ENCODE peak calls at places on chromosomes 12 and 14, in five cellular contexts. Z is AG09319; S is HCT116; Y is CD8-positive, alpha-beta T cell; Q is GM13976. L is an unnamed sample.
A peak's percentile ranks its signal among the peaks of the same experiment; 100 is the strongest.

GRCh38 chr12:120584343-120585149 is 3.3 kb upstream of the POP5 start:
- DNase-seq in Z (no peak), S (peak; percentile 13), Y (peak; percentile 52), Q (peak; percentile 73), L (peak; percentile 74)

GRCh38 chr14:31106768-31107167 is 80.6 kb upstream of the STRN3 start:
- DNase-seq in Z (no peak), S (no peak), Y (no peak), Q (no peak), L (no peak)

GRCh38 chr12:27081668-27082091 is 698 bp downstream of the C12orf71 start:
- DNase-seq in Z (no peak), S (no peak), Y (no peak), Q (no peak), L (no peak)

GRCh38 chr12:89208661-89209096 is 143.6 kb downstream of the DUSP6 start:
- DNase-seq in Z (peak; percentile 64), S (no peak), Y (no peak), Q (no peak), L (no peak)

GRCh38 chr12:31326689-31327659 is 1.0 kb upstream of the SINHCAF start:
- DNase-seq in Z (no peak), S (no peak), Y (no peak), Q (no peak), L (no peak)

GRCh38 chr14:96173646-96174475 is 30.8 kb upstream of the BDKRB2 start:
- DNase-seq in Z (no peak), S (no peak), Y (no peak), Q (no peak), L (no peak)

GRCh38 chr12:14356147-14356546 is 9.3 kb upstream of the ATF7IP start:
- DNase-seq in Z (no peak), S (no peak), Y (no peak), Q (no peak), L (no peak)

GRCh38 chr14:75636100-75636692 is 24.5 kb downstream of the ERG28 start:
- DNase-seq in Z (no peak), S (no peak), Y (no peak), Q (no peak), L (no peak)

GRCh38 chr12:89280833-89281533 is 71.3 kb downstream of the DUSP6 start:
- DNase-seq in Z (no peak), S (no peak), Y (no peak), Q (no peak), L (no peak)

GRCh38 chr14:34853041-34853440 is 22.1 kb downstream of the BAZ1A start:
- DNase-seq in Z (no peak), S (no peak), Y (no peak), Q (no peak), L (no peak)

GRCh38 chr14:53247596-53248370 is 94.7 kb upstream of the DDHD1 start:
- DNase-seq in Z (no peak), S (no peak), Y (no peak), Q (no peak), L (no peak)

GRCh38 chr14:22506778-22507351 is 82.2 kb downstream of the DAD1 start:
- DNase-seq in Z (no peak), S (no peak), Y (peak; percentile 60), Q (no peak), L (no peak)

GRCh38 chr14:65303185-65303901 is 109.2 kb upstream of the FUT8 start:
- DNase-seq in Z (no peak), S (no peak), Y (no peak), Q (no peak), L (peak; percentile 54)

GRCh38 chr12:85835417-85835809 is 796 bp downstream of the RASSF9 start:
- DNase-seq in Z (no peak), S (no peak), Y (no peak), Q (no peak), L (no peak)

GRCh38 chr12:69405466-69405865 is 45.9 kb downstream of the YEATS4 start:
- DNase-seq in Z (peak; percentile 74), S (peak; percentile 84), Y (no peak), Q (no peak), L (peak; percentile 72)

GRCh38 chr12:109583733-109584132 is 10.1 kb downstream of the MVK start:
- DNase-seq in Z (no peak), S (no peak), Y (no peak), Q (no peak), L (no peak)

GRCh38 chr14:71130491-71131179 is 223.4 kb downstream of the PCNX1 start:
- DNase-seq in Z (no peak), S (no peak), Y (no peak), Q (no peak), L (peak; percentile 18)

GRCh38 chr12:109606261-109607028 is 32.9 kb downstream of the MVK start:
- DNase-seq in Z (no peak), S (no peak), Y (no peak), Q (no peak), L (no peak)

GRCh38 chr12:88052686-88053085 is 23.5 kb upstream of the C12orf50 start:
- DNase-seq in Z (no peak), S (peak; percentile 27), Y (no peak), Q (no peak), L (peak; percentile 49)

GRCh38 chr14:64955297-64955696 is 12.8 kb upstream of the GPX2 start:
- DNase-seq in Z (no peak), S (no peak), Y (no peak), Q (no peak), L (no peak)

GRCh38 chr12:124191024-124191359 is 103.9 kb upstream of the RFLNA start:
- DNase-seq in Z (no peak), S (peak; percentile 26), Y (no peak), Q (no peak), L (no peak)

GRCh38 chr12:47302111-47302597 is 222.4 kb upstream of the AMIGO2 start:
- DNase-seq in Z (no peak), S (no peak), Y (no peak), Q (peak; percentile 41), L (peak; percentile 4)

GRCh38 chr14:96243785-96244184 is 12.2 kb upstream of the BDKRB1 start:
- DNase-seq in Z (no peak), S (no peak), Y (no peak), Q (no peak), L (no peak)

DNA sequence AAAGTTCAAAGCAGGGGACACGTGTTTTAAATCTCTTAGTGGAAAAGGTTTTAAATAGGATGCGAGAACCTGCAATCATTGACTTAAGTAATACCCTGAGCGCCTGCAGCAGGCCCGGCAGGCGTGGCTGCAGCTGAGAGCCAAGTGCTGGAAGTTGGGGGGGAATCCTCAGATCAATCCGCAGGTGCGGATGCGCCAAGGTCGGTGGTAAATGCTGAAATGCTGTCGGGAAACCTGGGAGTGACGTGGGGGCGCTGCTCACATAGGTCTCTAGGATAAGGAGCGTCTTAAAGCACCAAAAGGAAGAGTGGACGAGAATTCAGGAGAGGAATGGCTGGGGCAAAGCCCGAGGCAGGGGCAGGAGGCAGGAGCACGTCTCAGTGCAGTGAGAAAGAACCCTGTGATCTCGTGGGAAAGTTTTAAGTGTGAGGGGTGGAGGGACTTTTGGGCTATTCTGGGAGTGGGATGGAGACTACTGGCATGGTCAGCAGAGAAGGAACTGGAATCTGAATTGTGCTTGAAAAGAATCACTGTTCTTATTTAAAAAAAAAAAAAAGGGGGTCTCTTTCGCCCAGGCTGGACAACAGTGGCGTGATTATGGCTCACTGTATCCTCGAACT is 883 bp upstream of the CDCA4 start:
- DNase-seq in Z (no peak), S (peak; percentile 57), Y (peak; percentile 40), Q (no peak), L (peak; percentile 79)
- TF ChIP-seq CTCF in Z (no peak), S (no peak), Y (no peak), Q (no peak), L (no peak)

GRCh38 chr14:89841855-89842254 is 112.7 kb downstream of the EFCAB11 start:
- DNase-seq in Z (no peak), S (no peak), Y (no peak), Q (no peak), L (no peak)
- TF ChIP-seq CTCF in Z (no peak), S (no peak), Y (no peak), Q (no peak), L (no peak)

GRCh38 chr14:39034481-39035296 is 68.3 kb downstream of the SEC23A start:
- DNase-seq in Z (no peak), S (no peak), Y (no peak), Q (no peak), L (no peak)
- TF ChIP-seq CTCF in Z (peak; percentile 23), S (no peak), Y (no peak), Q (no peak), L (no peak)

GRCh38 chr14:33057585-33057984 is 118.9 kb downstream of the NPAS3 start:
- DNase-seq in Z (no peak), S (no peak), Y (no peak), Q (no peak), L (no peak)

GRCh38 chr14:33056213-33056612 is 117.5 kb downstream of the NPAS3 start:
- DNase-seq in Z (no peak), S (no peak), Y (no peak), Q (no peak), L (no peak)

GRCh38 chr14:33052899-33053400 is 114.3 kb downstream of the NPAS3 start:
- DNase-seq in Z (no peak), S (no peak), Y (no peak), Q (no peak), L (no peak)
- TF ChIP-seq CTCF in Z (no peak), S (no peak), Y (no peak), Q (no peak), L (no peak)

GRCh38 chr14:54877703-54878021 is 25.0 kb downstream of the GCH1 start:
- DNase-seq in Z (no peak), S (no peak), Y (no peak), Q (no peak), L (no peak)

GRCh38 chr14:54882521-54882920 is 20.1 kb downstream of the GCH1 start:
- DNase-seq in Z (no peak), S (no peak), Y (no peak), Q (no peak), L (no peak)

GRCh38 chr14:54881235-54881760 is 21.3 kb downstream of the GCH1 start:
- DNase-seq in Z (no peak), S (no peak), Y (peak; percentile 29), Q (no peak), L (no peak)

GRCh38 chr14:54877015-54877702 is 25.5 kb downstream of the GCH1 start:
- DNase-seq in Z (peak; percentile 42), S (no peak), Y (no peak), Q (no peak), L (no peak)

GRCh38 chr14:54881761-54882401 is 20.7 kb downstream of the GCH1 start:
- DNase-seq in Z (no peak), S (no peak), Y (no peak), Q (peak; percentile 52), L (no peak)
- TF ChIP-seq CTCF in Z (no peak), S (no peak), Y (no peak), Q (no peak), L (no peak)